ENCODE peak calls at places on chromosomes 4 and X, in seven cellular contexts. M, O, X, T, Y, B and I are unnamed samples.

GRCh38 chrX:135429429-135429828 is 7.7 kb downstream of the SMIM10L2A start:
- DNase-seq in T (no peak), Y (no peak), O (no peak), B (no peak), M (no peak), X (no peak), I (no peak)

GRCh38 chr4:80471701-80472100 is 136.2 kb downstream of the CFAP299 start:
- DNase-seq in Y (peak; percentile 3), O (peak; percentile 48), T (peak; percentile 46), X (no peak), M (no peak), B (no peak), I (peak; percentile 73)

GRCh38 chr4:95426455-95426854 is 122.3 kb downstream of the UNC5C start:
- DNase-seq in T (no peak), B (no peak), O (no peak), M (no peak), X (no peak), Y (no peak), I (no peak)

GRCh38 chrX:69289046-69289838 is 124.0 kb upstream of the PJA1 start:
- DNase-seq in X (no peak), T (no peak), Y (no peak), B (no peak), O (no peak), M (no peak), I (no peak)

GRCh38 chr4:182925298-182925738 is 8.1 kb upstream of the DCTD start:
- DNase-seq in O (no peak), Y (peak; percentile 80), M (peak; percentile 29), X (peak; percentile 77), B (peak; percentile 63), T (peak; percentile 80), I (peak; percentile 77)

GRCh38 chr4:5678977-5679376 is 29.4 kb downstream of the EVC2 start:
- DNase-seq in M (no peak), O (no peak), B (no peak), Y (no peak), X (no peak), T (peak; percentile 7), I (peak; percentile 64)

GRCh38 chr4:159273126-159273438 is 170.2 kb downstream of the RAPGEF2 start:
- DNase-seq in B (no peak), M (no peak), O (peak; percentile 1), X (no peak), Y (peak; percentile 81), T (peak; percentile 46), I (no peak)

GRCh38 chr4:139595989-139596679 is 40.1 kb upstream of the SETD7 start:
- DNase-seq in X (peak; percentile 32), O (no peak), Y (peak; percentile 29), M (no peak), T (peak; percentile 76), B (no peak), I (peak; percentile 85)

GRCh38 chr4:40995850-40996249 is 218.5 kb downstream of the APBB2 start:
- DNase-seq in Y (peak; percentile 44), B (no peak), T (peak; percentile 62), O (no peak), M (no peak), X (no peak), I (no peak)

GRCh38 chr4:111754003-111754402 is 391.3 kb upstream of the FAM241A start:
- DNase-seq in O (no peak), B (no peak), Y (no peak), M (no peak), T (no peak), X (no peak), I (no peak)

GRCh38 chr4:183348706-183349659 is 26.8 kb upstream of the CLDN24 start:
- DNase-seq in M (no peak), X (peak; percentile 89), O (no peak), Y (peak; percentile 81), B (no peak), T (peak; percentile 99), I (peak; percentile 60)

GRCh38 chrX:20711366-20711765 is 444.7 kb upstream of the RPS6KA3 start:
- DNase-seq in O (peak; percentile 14), T (no peak), M (no peak), X (no peak), Y (no peak), B (no peak), I (no peak)